ENCODE peak calls at places on chromosomes 4 and X, in four cellular contexts. C is IMR-90, O is A549, N is HepG2. A is an unnamed sample.

GRCh38 chr4:150385606-150386005 is 196.3 kb upstream of the MAB21L2 start:
- DNase-seq in C (peak), O (no peak), N (no peak), A (peak)

GRCh38 chrX:7444967-7445366 is 297.0 kb upstream of the PUDP start:
- DNase-seq in C (no peak), O (no peak), N (no peak), A (no peak)

GRCh38 chrX:23493941-23494374 is 159.3 kb downstream of the PTCHD1 start:
- DNase-seq in C (no peak), O (peak), N (no peak), A (no peak)

GRCh38 chrX:17788439-17788838 is 51.1 kb downstream of the SCML1 start:
- DNase-seq in C (peak), O (peak), N (peak), A (peak)

GRCh38 chrX:7120578-7121219 is 26.8 kb upstream of the STS start:
- DNase-seq in C (peak), O (peak), N (peak), A (no peak)

GRCh38 chr4:15231265-15232091 is 196.4 kb upstream of the C1QTNF7 start:
- DNase-seq in C (peak), O (peak), N (peak), A (peak)

GRCh38 chr4:70306101-70306500 is 28.7 kb upstream of the CABS1 start:
- DNase-seq in C (no peak), O (no peak), N (no peak), A (no peak)

GRCh38 chr4:95232358-95233156 is 316.2 kb downstream of the UNC5C start:
- DNase-seq in C (no peak), O (no peak), N (no peak), A (no peak)

GRCh38 chrX:357693-358471 is 28.8 kb downstream of the PPP2R3B start:
- DNase-seq in C (peak), O (peak), N (no peak), A (no peak)

GRCh38 chrX:120282697-120283096 is 28.6 kb downstream of the TMEM255A start:
- DNase-seq in C (no peak), O (no peak), N (no peak), A (no peak)

GRCh38 chrX:8815460-8816065 is 14.4 kb upstream of the FAM9A start:
- DNase-seq in C (peak), O (peak), N (peak), A (peak)

GRCh38 chr4:184955636-184956035 is 62.7 kb upstream of the HELT start:
- DNase-seq in C (no peak), O (no peak), N (no peak), A (no peak)

GRCh38 chr4:185469539-185470154 is 1.9 kb downstream of the CCDC110 start:
- DNase-seq in C (no peak), O (no peak), N (no peak), A (no peak)

GRCh38 chrX:2351321-2351720 is 149.5 kb downstream of the DHRSX start:
- DNase-seq in C (peak), O (peak), N (no peak), A (no peak)

GRCh38 chrX:11579856-11580595 is 85.7 kb downstream of the ARHGAP6 start:
- DNase-seq in C (no peak), O (no peak), N (no peak), A (no peak)

GRCh38 chr4:80081566-80081965 is 8.5 kb upstream of the ANTXR2 start:
- DNase-seq in C (no peak), O (no peak), N (no peak), A (no peak)

GRCh38 chrX:71181558-71181909 is 36.9 kb downstream of the NLGN3 start:
- DNase-seq in C (no peak), O (no peak), N (no peak), A (peak)

GRCh38 chrX:21926116-21926515 is 14.4 kb upstream of the SMS start:
- DNase-seq in C (peak), O (peak), N (no peak), A (no peak)

GRCh38 chrX:115177941-115178340 is 11.3 kb upstream of the RBMXL3 start:
- DNase-seq in C (peak), O (no peak), N (no peak), A (no peak)

GRCh38 chr4:140308366-140309123 is 64.9 kb upstream of the SCOC start:
- DNase-seq in C (peak), O (peak), N (no peak), A (peak)

GRCh38 chrX:133005038-133005437 is 46.6 kb upstream of the HS6ST2 start:
- DNase-seq in C (peak), O (no peak), N (peak), A (peak)

GRCh38 chr4:2478220-2478619 is 9.3 kb downstream of the RNF4 start:
- DNase-seq in C (no peak), O (no peak), N (no peak), A (no peak)

GRCh38 chr4:184148871-184149637 is 68.6 kb downstream of the ENPP6 start:
- DNase-seq in C (no peak), O (no peak), N (no peak), A (no peak)

GRCh38 chrX:53456254-53456653 is 22.1 kb upstream of the HSD17B10 start:
- DNase-seq in C (peak), O (peak), N (no peak), A (no peak)

DNA sequence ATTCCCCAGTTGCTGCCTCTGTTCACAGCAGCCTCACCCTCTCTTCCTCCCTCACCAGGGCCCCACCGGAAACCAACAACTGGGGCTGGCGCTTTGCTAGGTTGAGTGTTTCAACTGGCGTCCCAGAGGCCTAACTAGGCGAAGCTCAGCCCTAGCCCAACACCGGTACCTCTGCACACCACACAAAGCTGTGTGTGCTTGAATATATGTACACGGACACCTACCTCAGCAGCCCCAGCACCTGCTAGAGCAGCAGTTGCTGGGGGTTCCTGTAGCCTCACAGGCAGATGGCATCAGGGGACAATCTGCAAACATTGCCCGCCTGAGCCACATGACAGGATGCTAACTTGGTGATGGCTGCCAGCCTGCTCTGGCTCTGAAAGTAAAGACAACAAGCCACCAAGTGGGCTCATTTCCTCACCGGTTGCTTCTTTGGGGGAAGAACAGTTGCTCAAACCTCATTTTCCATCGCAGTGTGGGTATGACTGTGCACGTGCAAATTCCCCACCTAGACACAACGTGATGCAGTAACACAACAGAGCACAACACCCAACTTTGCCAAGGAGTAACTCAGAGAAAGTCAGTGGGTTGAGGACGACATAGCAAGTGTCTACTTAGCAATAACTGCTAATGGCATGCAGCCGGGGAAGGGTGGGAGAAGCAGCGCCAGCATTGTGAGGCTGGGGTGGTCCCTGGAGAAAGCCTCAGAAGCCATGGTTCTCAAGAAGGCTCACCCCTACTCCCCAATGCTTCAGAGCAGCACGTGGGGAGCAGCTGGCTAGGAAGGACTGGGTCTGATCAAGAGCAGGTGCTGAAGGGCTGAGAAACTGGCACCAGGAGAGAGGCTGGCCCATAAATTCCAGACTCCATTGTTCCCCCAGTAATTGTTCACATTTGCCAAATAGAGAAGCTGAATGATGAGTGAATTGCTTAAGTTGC is 139.5 kb downstream of the SH3KBP1 start:
- DNase-seq in C (no peak), O (no peak), N (no peak), A (no peak)
- TF ChIP-seq MAZ in C (no peak), O (no peak), N (no peak), A (no peak)

GRCh38 chr4:105283501-105283900 is 136.8 kb downstream of the TET2 start:
- DNase-seq in C (peak), O (no peak), N (no peak), A (no peak)
- TF ChIP-seq MAZ in C (no peak), O (no peak), N (no peak), A (no peak)

GRCh38 chr4:168743576-168743975 is 246.7 kb downstream of the PALLD start:
- DNase-seq in C (peak), O (peak), N (peak), A (no peak)
- TF ChIP-seq MAZ in C (no peak), O (no peak), N (no peak), A (no peak)

GRCh38 chr4:86717651-86718050 is 123.5 kb downstream of the PTPN13 start:
- DNase-seq in C (no peak), O (peak), N (no peak), A (no peak)
- TF ChIP-seq MAZ in C (no peak), O (no peak), N (no peak), A (no peak)

DNA sequence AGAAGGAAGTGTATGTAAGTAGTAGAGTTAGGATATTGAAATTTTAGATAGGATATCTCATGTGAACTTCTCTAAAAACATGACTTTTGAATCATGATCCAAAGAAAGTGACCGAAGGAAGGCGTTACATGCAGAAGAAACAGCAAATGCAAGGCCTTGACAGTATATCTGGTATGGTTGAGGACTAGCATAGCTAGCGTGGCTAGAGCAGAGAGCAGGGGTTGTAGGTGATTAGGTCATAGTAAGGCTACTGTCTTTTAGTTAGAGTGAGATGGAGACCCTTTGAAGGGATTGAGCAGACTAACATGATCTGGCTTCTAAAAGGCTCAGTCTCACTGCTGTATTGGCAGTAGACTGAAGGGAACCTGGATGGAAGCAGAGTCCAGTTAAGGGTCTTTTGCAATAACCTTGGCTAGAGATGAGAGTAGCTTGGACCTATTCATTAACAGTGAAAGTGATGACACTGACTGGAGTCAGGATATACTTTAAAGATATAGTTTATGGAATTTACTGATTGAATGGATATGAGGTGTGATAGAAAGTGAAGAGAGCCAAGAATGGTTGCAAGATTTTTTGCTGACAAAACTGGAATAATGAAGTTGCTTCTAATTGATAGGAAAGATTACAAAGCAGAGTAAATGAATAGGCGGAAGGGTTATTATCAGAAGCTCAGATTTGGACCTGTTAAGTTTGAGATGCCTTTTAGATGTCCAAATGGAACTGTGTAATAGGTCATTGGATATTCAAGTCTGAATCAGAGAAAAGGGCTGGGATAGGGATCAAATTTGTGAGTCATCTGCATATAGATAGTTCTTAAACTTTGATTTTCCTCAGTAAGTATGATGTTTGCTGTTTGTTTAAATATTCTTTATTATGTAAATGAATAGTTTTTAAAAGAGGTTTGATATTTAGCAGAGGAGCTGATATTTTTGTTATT is 59.8 kb downstream of the MRPL1 start:
- DNase-seq in C (peak), O (no peak), N (peak), A (no peak)
- TF ChIP-seq MAZ in C (no peak), O (no peak), N (no peak), A (no peak)

GRCh38 chr4:165328708-165329107 is 1.2 kb downstream of the MSMO1 start:
- DNase-seq in C (no peak), O (no peak), N (peak), A (no peak)

GRCh38 chr4:165325732-165326512 is 1.5 kb upstream of the MSMO1 start:
- DNase-seq in C (peak), O (peak), N (peak), A (peak)

GRCh38 chr4:165328101-165328425 is 594 bp downstream of the MSMO1 start:
- DNase-seq in C (no peak), O (peak), N (no peak), A (no peak)

GRCh38 chr4:165327211-165328100 is at the start of gene MSMO1:
- DNase-seq in C (peak), O (peak), N (peak), A (peak)

DNA sequence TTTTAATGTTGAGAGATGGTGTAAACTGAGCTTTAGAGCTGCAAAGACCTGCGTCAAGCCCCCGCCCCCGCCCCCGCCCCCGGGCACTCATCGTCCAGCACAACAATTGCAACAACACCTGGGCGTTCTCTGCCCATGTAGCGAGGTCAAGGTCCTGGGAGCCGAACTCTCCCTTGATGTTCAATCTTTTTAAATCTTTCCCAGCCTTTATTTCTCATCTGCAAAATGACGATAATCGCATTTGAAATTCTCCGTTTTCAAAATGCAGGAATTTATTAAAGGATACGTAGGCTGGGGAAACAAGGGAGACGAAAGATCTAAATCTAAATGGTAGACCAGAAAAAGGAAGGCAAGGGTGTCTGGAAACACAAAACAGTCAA is 648 bp upstream of the MSMO1 start:
- DNase-seq in C (peak), O (no peak), N (peak), A (peak)
- TF ChIP-seq MAZ in C (no peak), O (no peak), N (no peak), A (no peak)

GRCh38 chrX:38000706-38001105 is 5.6 kb upstream of the SYTL5 start:
- DNase-seq in C (no peak), O (no peak), N (no peak), A (no peak)
- TF ChIP-seq MAZ in C (no peak), O (no peak), N (no peak), A (no peak)

GRCh38 chr4:31538877-31539276 is 818.7 kb downstream of the PCDH7 start:
- DNase-seq in C (no peak), O (no peak), N (no peak), A (no peak)

GRCh38 chr4:31545330-31545729 is 825.2 kb downstream of the PCDH7 start:
- DNase-seq in C (no peak), O (no peak), N (no peak), A (no peak)

GRCh38 chr4:31539279-31540074 is 819.3 kb downstream of the PCDH7 start:
- DNase-seq in C (no peak), O (no peak), N (no peak), A (no peak)
- TF ChIP-seq MAZ in C (no peak), O (no peak), N (no peak), A (no peak)

GRCh38 chr4:48706741-48707140 is 73.3 kb downstream of the FRYL start:
- DNase-seq in C (no peak), O (no peak), N (peak), A (no peak)
- TF ChIP-seq MAZ in C (no peak), O (no peak), N (no peak), A (no peak)

GRCh38 chr4:10097906-10098769 is 18.5 kb downstream of the WDR1 start:
- DNase-seq in C (no peak), O (no peak), N (no peak), A (no peak)

GRCh38 chr4:10098770-10099139 is 17.8 kb downstream of the WDR1 start:
- DNase-seq in C (peak), O (no peak), N (no peak), A (no peak)

GRCh38 chr4:10101559-10102192 is 14.9 kb downstream of the WDR1 start:
- DNase-seq in C (no peak), O (no peak), N (no peak), A (no peak)

GRCh38 chr4:10100734-10101216 is 15.8 kb downstream of the WDR1 start:
- DNase-seq in C (no peak), O (no peak), N (no peak), A (no peak)

GRCh38 chr4:10099521-10100325 is 16.9 kb downstream of the WDR1 start:
- DNase-seq in C (no peak), O (no peak), N (no peak), A (no peak)
- TF ChIP-seq MAZ in C (no peak), O (no peak), N (no peak), A (no peak)